ENCODE peak calls at places on chromosomes 3 and 15, in six cellular contexts. One of them, this sample, is unnamed.

GRCh38 chr15:28884151-28884940 is 1.4 kb upstream of the APBA2 start:
- DNase-seq in stimulated activated CD4-positive, alpha-beta T cell treated with anti-CD3 and anti-CD28 coated beads, Interleukin-15, amount 100 ng/mL, for 48 hours: no peak
- DNase-seq in AG09319: no peak
- DNase-seq in HFFc6: no peak
- DNase-seq in activated CD8-positive, alpha-beta memory T cell treated with anti-CD3 and anti-CD28 coated beads for 24 hours: no peak
- DNase-seq in AG10803: no peak
- DNase-seq in this sample: no peak

GRCh38 chr15:71060983-71061382 is 54.3 kb upstream of the THSD4 start:
- DNase-seq in stimulated activated CD4-positive, alpha-beta T cell treated with anti-CD3 and anti-CD28 coated beads, Interleukin-15, amount 100 ng/mL, for 48 hours: no peak
- DNase-seq in AG09319: no peak
- DNase-seq in HFFc6: peak
- DNase-seq in activated CD8-positive, alpha-beta memory T cell treated with anti-CD3 and anti-CD28 coated beads for 24 hours: no peak
- DNase-seq in AG10803: peak
- DNase-seq in this sample: no peak

GRCh38 chr15:75532413-75533250 is 46.5 kb downstream of the PTPN9 start:
- DNase-seq in stimulated activated CD4-positive, alpha-beta T cell treated with anti-CD3 and anti-CD28 coated beads, Interleukin-15, amount 100 ng/mL, for 48 hours: no peak
- DNase-seq in AG09319: peak
- DNase-seq in HFFc6: peak
- DNase-seq in activated CD8-positive, alpha-beta memory T cell treated with anti-CD3 and anti-CD28 coated beads for 24 hours: no peak
- DNase-seq in AG10803: peak
- DNase-seq in this sample: no peak

GRCh38 chr3:46931631-46932441 is 44.7 kb downstream of the CCDC12 start:
- DNase-seq in stimulated activated CD4-positive, alpha-beta T cell treated with anti-CD3 and anti-CD28 coated beads, Interleukin-15, amount 100 ng/mL, for 48 hours: no peak
- DNase-seq in AG09319: no peak
- DNase-seq in HFFc6: peak
- DNase-seq in activated CD8-positive, alpha-beta memory T cell treated with anti-CD3 and anti-CD28 coated beads for 24 hours: no peak
- DNase-seq in AG10803: peak
- DNase-seq in this sample: no peak

GRCh38 chr3:16063603-16064002 is 110.9 kb upstream of the GALNT15 start:
- DNase-seq in stimulated activated CD4-positive, alpha-beta T cell treated with anti-CD3 and anti-CD28 coated beads, Interleukin-15, amount 100 ng/mL, for 48 hours: no peak
- DNase-seq in AG09319: no peak
- DNase-seq in HFFc6: no peak
- DNase-seq in activated CD8-positive, alpha-beta memory T cell treated with anti-CD3 and anti-CD28 coated beads for 24 hours: no peak
- DNase-seq in AG10803: no peak
- DNase-seq in this sample: no peak

GRCh38 chr3:173957646-173958045 is 560.1 kb downstream of the NLGN1 start:
- DNase-seq in stimulated activated CD4-positive, alpha-beta T cell treated with anti-CD3 and anti-CD28 coated beads, Interleukin-15, amount 100 ng/mL, for 48 hours: no peak
- DNase-seq in AG09319: no peak
- DNase-seq in HFFc6: no peak
- DNase-seq in activated CD8-positive, alpha-beta memory T cell treated with anti-CD3 and anti-CD28 coated beads for 24 hours: no peak
- DNase-seq in AG10803: no peak
- DNase-seq in this sample: no peak

GRCh38 chr15:71808311-71809020 is 1.9 kb upstream of the NR2E3 start:
- DNase-seq in stimulated activated CD4-positive, alpha-beta T cell treated with anti-CD3 and anti-CD28 coated beads, Interleukin-15, amount 100 ng/mL, for 48 hours: no peak
- DNase-seq in AG09319: no peak
- DNase-seq in HFFc6: no peak
- DNase-seq in activated CD8-positive, alpha-beta memory T cell treated with anti-CD3 and anti-CD28 coated beads for 24 hours: no peak
- DNase-seq in AG10803: no peak
- DNase-seq in this sample: no peak

GRCh38 chr15:25251700-25252390 is 187.0 kb downstream of the UBE3A start:
- DNase-seq in stimulated activated CD4-positive, alpha-beta T cell treated with anti-CD3 and anti-CD28 coated beads, Interleukin-15, amount 100 ng/mL, for 48 hours: no peak
- DNase-seq in AG09319: no peak
- DNase-seq in HFFc6: no peak
- DNase-seq in activated CD8-positive, alpha-beta memory T cell treated with anti-CD3 and anti-CD28 coated beads for 24 hours: peak
- DNase-seq in AG10803: no peak
- DNase-seq in this sample: no peak

GRCh38 chr3:126056681-126057546 is 27.0 kb downstream of the SLC41A3 start:
- DNase-seq in stimulated activated CD4-positive, alpha-beta T cell treated with anti-CD3 and anti-CD28 coated beads, Interleukin-15, amount 100 ng/mL, for 48 hours: no peak
- DNase-seq in AG09319: no peak
- DNase-seq in HFFc6: peak
- DNase-seq in activated CD8-positive, alpha-beta memory T cell treated with anti-CD3 and anti-CD28 coated beads for 24 hours: no peak
- DNase-seq in AG10803: no peak
- DNase-seq in this sample: no peak

GRCh38 chr3:14461748-14462324 is 59.4 kb downstream of the SLC6A6 start:
- DNase-seq in stimulated activated CD4-positive, alpha-beta T cell treated with anti-CD3 and anti-CD28 coated beads, Interleukin-15, amount 100 ng/mL, for 48 hours: no peak
- DNase-seq in AG09319: no peak
- DNase-seq in HFFc6: peak
- DNase-seq in activated CD8-positive, alpha-beta memory T cell treated with anti-CD3 and anti-CD28 coated beads for 24 hours: no peak
- DNase-seq in AG10803: peak
- DNase-seq in this sample: no peak

GRCh38 chr3:28125342-28125741 is 116.1 kb upstream of the CMC1 start:
- DNase-seq in stimulated activated CD4-positive, alpha-beta T cell treated with anti-CD3 and anti-CD28 coated beads, Interleukin-15, amount 100 ng/mL, for 48 hours: no peak
- DNase-seq in AG09319: no peak
- DNase-seq in HFFc6: no peak
- DNase-seq in activated CD8-positive, alpha-beta memory T cell treated with anti-CD3 and anti-CD28 coated beads for 24 hours: no peak
- DNase-seq in AG10803: no peak
- DNase-seq in this sample: no peak

GRCh38 chr15:55403531-55403930 is 4.6 kb downstream of the CCPG1 start:
- DNase-seq in stimulated activated CD4-positive, alpha-beta T cell treated with anti-CD3 and anti-CD28 coated beads, Interleukin-15, amount 100 ng/mL, for 48 hours: no peak
- DNase-seq in AG09319: peak
- DNase-seq in HFFc6: peak
- DNase-seq in activated CD8-positive, alpha-beta memory T cell treated with anti-CD3 and anti-CD28 coated beads for 24 hours: no peak
- DNase-seq in AG10803: peak
- DNase-seq in this sample: peak

GRCh38 chr3:12759097-12759679 is at the start of gene TMEM40:
- DNase-seq in stimulated activated CD4-positive, alpha-beta T cell treated with anti-CD3 and anti-CD28 coated beads, Interleukin-15, amount 100 ng/mL, for 48 hours: no peak
- DNase-seq in AG09319: no peak
- DNase-seq in HFFc6: no peak
- DNase-seq in activated CD8-positive, alpha-beta memory T cell treated with anti-CD3 and anti-CD28 coated beads for 24 hours: no peak
- DNase-seq in AG10803: no peak
- DNase-seq in this sample: no peak

GRCh38 chr3:177441813-177442646 is 244.7 kb upstream of the TBL1XR1 start:
- DNase-seq in stimulated activated CD4-positive, alpha-beta T cell treated with anti-CD3 and anti-CD28 coated beads, Interleukin-15, amount 100 ng/mL, for 48 hours: no peak
- DNase-seq in AG09319: peak
- DNase-seq in HFFc6: no peak
- DNase-seq in activated CD8-positive, alpha-beta memory T cell treated with anti-CD3 and anti-CD28 coated beads for 24 hours: no peak
- DNase-seq in AG10803: peak
- DNase-seq in this sample: no peak

GRCh38 chr15:76251717-76252116 is 59.6 kb downstream of the ETFA start:
- DNase-seq in stimulated activated CD4-positive, alpha-beta T cell treated with anti-CD3 and anti-CD28 coated beads, Interleukin-15, amount 100 ng/mL, for 48 hours: no peak
- DNase-seq in AG09319: no peak
- DNase-seq in HFFc6: no peak
- DNase-seq in activated CD8-positive, alpha-beta memory T cell treated with anti-CD3 and anti-CD28 coated beads for 24 hours: no peak
- DNase-seq in AG10803: no peak
- DNase-seq in this sample: no peak

GRCh38 chr3:186382217-186382885 is 20.3 kb upstream of the DGKG start:
- DNase-seq in stimulated activated CD4-positive, alpha-beta T cell treated with anti-CD3 and anti-CD28 coated beads, Interleukin-15, amount 100 ng/mL, for 48 hours: no peak
- DNase-seq in AG09319: no peak
- DNase-seq in HFFc6: no peak
- DNase-seq in activated CD8-positive, alpha-beta memory T cell treated with anti-CD3 and anti-CD28 coated beads for 24 hours: no peak
- DNase-seq in AG10803: no peak
- DNase-seq in this sample: no peak

GRCh38 chr15:43168192-43169107 is 16.8 kb upstream of the CCNDBP1 start:
- DNase-seq in stimulated activated CD4-positive, alpha-beta T cell treated with anti-CD3 and anti-CD28 coated beads, Interleukin-15, amount 100 ng/mL, for 48 hours: no peak
- DNase-seq in AG09319: no peak
- DNase-seq in HFFc6: peak
- DNase-seq in activated CD8-positive, alpha-beta memory T cell treated with anti-CD3 and anti-CD28 coated beads for 24 hours: no peak
- DNase-seq in AG10803: peak
- DNase-seq in this sample: no peak

GRCh38 chr3:67291287-67292252 is 293.5 kb downstream of the KBTBD8 start:
- DNase-seq in stimulated activated CD4-positive, alpha-beta T cell treated with anti-CD3 and anti-CD28 coated beads, Interleukin-15, amount 100 ng/mL, for 48 hours: no peak
- DNase-seq in AG09319: no peak
- DNase-seq in HFFc6: no peak
- DNase-seq in activated CD8-positive, alpha-beta memory T cell treated with anti-CD3 and anti-CD28 coated beads for 24 hours: no peak
- DNase-seq in AG10803: no peak
- DNase-seq in this sample: no peak

GRCh38 chr3:5384557-5384956 is 197.1 kb downstream of the EDEM1 start:
- DNase-seq in stimulated activated CD4-positive, alpha-beta T cell treated with anti-CD3 and anti-CD28 coated beads, Interleukin-15, amount 100 ng/mL, for 48 hours: no peak
- DNase-seq in AG09319: no peak
- DNase-seq in HFFc6: no peak
- DNase-seq in activated CD8-positive, alpha-beta memory T cell treated with anti-CD3 and anti-CD28 coated beads for 24 hours: no peak
- DNase-seq in AG10803: no peak
- DNase-seq in this sample: no peak

GRCh38 chr3:140505256-140505655 is 172.6 kb upstream of the TRIM42 start:
- DNase-seq in stimulated activated CD4-positive, alpha-beta T cell treated with anti-CD3 and anti-CD28 coated beads, Interleukin-15, amount 100 ng/mL, for 48 hours: no peak
- DNase-seq in AG09319: no peak
- DNase-seq in HFFc6: no peak
- DNase-seq in activated CD8-positive, alpha-beta memory T cell treated with anti-CD3 and anti-CD28 coated beads for 24 hours: no peak
- DNase-seq in AG10803: no peak
- DNase-seq in this sample: no peak